ENCODE peak calls at places on chromosomes 2 and 18, in four cellular contexts. B is activated naive CD4-positive, alpha-beta T cell treated with anti-CD3 and anti-CD28 coated beads for 36 hours; P is cardiac fibroblast; J is sciatic nerve. W is an unnamed sample.
A peak's percentile ranks its signal among the peaks of the same experiment; 100 is the strongest.

GRCh38 chr2:147703171-147703570 is 141.7 kb upstream of the ACVR2A start:
- DNase-seq in B (no peak), P (no peak), J (no peak), W (no peak)

GRCh38 chr2:15941970-15942710 is 1.8 kb downstream of the MYCN start:
- DNase-seq in B (peak; percentile 8), P (no peak), J (peak; percentile 64), W (no peak)

GRCh38 chr2:120520929-120521912 is 175.3 kb downstream of the INHBB start:
- DNase-seq in B (peak; percentile 61), P (peak; percentile 47), J (no peak), W (peak; percentile 17)

GRCh38 chr2:169979025-169979424 is 151.8 kb downstream of the UBR3 start:
- DNase-seq in B (no peak), P (no peak), J (no peak), W (peak; percentile 9)

GRCh38 chr2:43269706-43270105 is 43.3 kb upstream of the ZFP36L2 start:
- DNase-seq in B (no peak), P (peak; percentile 91), J (peak; percentile 73), W (peak; percentile 93)

GRCh38 chr2:45839388-45840251 is 188.1 kb downstream of the PRKCE start:
- DNase-seq in B (no peak), P (peak; percentile 54), J (no peak), W (peak; percentile 39)

GRCh38 chr2:64081046-64081445 is 61.8 kb upstream of the VPS54 start:
- DNase-seq in B (no peak), P (no peak), J (no peak), W (no peak)

GRCh38 chr2:192828947-192829346 is 634.2 kb upstream of the TMEFF2 start:
- DNase-seq in B (no peak), P (no peak), J (no peak), W (no peak)

GRCh38 chr18:10040287-10041011 is 126.6 kb downstream of the VAPA start:
- DNase-seq in B (no peak), P (peak; percentile 87), J (no peak), W (peak; percentile 28)

GRCh38 chr18:23958036-23958435 is 56.5 kb upstream of the TTC39C start:
- DNase-seq in B (no peak), P (peak; percentile 58), J (peak; percentile 73), W (peak; percentile 40)

W was measured in fibroblast of gingiva.